ENCODE peak calls at places on chromosomes 3 and 15, in seven cellular contexts. V, R, S, J, H, D and L are unnamed samples. For H3K36me3 and H3K27me3, the result is how much of the 10 kb centered on the place peaks cover.

GRCh38 chr3:70392227-70392626 is 79.8 kb upstream of the MDFIC2 start:
- DNase-seq in J (no peak), S (no peak), R (no peak), H (no peak), V (peak), D (peak), L (no peak)

GRCh38 chr3:99843590-99844260 is 26.1 kb downstream of the CMSS1 start:
- DNase-seq in R (no peak), S (no peak), D (no peak), J (peak), V (no peak), H (no peak), L (no peak)

GRCh38 chr3:41640076-41640475 is 321.8 kb downstream of the ULK4 start:
- DNase-seq in H (no peak), D (no peak), S (no peak), J (no peak), R (no peak), V (no peak), L (no peak)

GRCh38 chr15:55694652-55695150 is 48.3 kb downstream of the PRTG start:
- DNase-seq in D (peak), J (no peak), S (no peak), R (no peak), V (no peak), H (no peak), L (no peak)

GRCh38 chr3:37466660-37467359 is 292.4 kb upstream of the LRRFIP2 start:
- DNase-seq in R (no peak), H (no peak), S (no peak), D (no peak), V (no peak), J (no peak), L (peak)

GRCh38 chr3:114624676-114625181 is 330.9 kb downstream of the TIGIT start:
- DNase-seq in H (no peak), J (peak), D (no peak), R (no peak), S (peak), V (peak), L (peak)

GRCh38 chr15:27743638-27744037 is 355.5 kb downstream of the OCA2 start:
- DNase-seq in J (no peak), H (no peak), D (no peak), S (no peak), V (no peak), R (no peak), L (no peak)

GRCh38 chr3:126459763-126460127 is 15.9 kb downstream of the ZXDC start:
- DNase-seq in S (no peak), D (no peak), R (no peak), V (peak), H (no peak), J (no peak), L (no peak)

GRCh38 chr3:173823911-173824460 is 426.4 kb downstream of the NLGN1 start:
- DNase-seq in D (no peak), R (no peak), V (no peak), J (no peak), S (no peak), H (no peak), L (no peak)

GRCh38 chr3:45644063-45644462 is 45.1 kb upstream of the SACM1L start:
- DNase-seq in J (no peak), R (no peak), D (no peak), S (no peak), V (no peak), H (no peak), L (no peak)

GRCh38 chr3:177813322-177813721 is 616.0 kb upstream of the TBL1XR1 start:
- DNase-seq in D (no peak), J (peak), H (no peak), S (no peak), R (no peak), V (no peak), L (peak)

GRCh38 chr3:37456270-37456708 is 281.9 kb upstream of the LRRFIP2 start:
- DNase-seq in R (no peak), J (no peak), S (peak), V (peak), H (no peak), D (peak), L (peak)

GRCh38 chr15:42152196-42152920 is 4.1 kb downstream of the PLA2G4F start:
- DNase-seq in V (peak), R (no peak), J (peak), H (no peak), D (no peak), S (peak), L (no peak)

GRCh38 chr3:36488077-36488789 is 107.9 kb downstream of the STAC start:
- DNase-seq in R (no peak), H (no peak), D (no peak), J (no peak), S (no peak), V (no peak), L (no peak)

GRCh38 chr3:153330891-153331290 is 168.9 kb downstream of the RAP2B start:
- DNase-seq in J (no peak), V (no peak), D (no peak), R (no peak), S (no peak), H (no peak), L (no peak)

GRCh38 chr3:31295150-31295765 is 237.5 kb upstream of the STT3B start:
- DNase-seq in R (no peak), S (no peak), J (no peak), V (peak), D (no peak), H (no peak), L (no peak)

GRCh38 chr3:188801393-188801792 is 370.4 kb upstream of the TPRG1 start:
- DNase-seq in J (no peak), R (no peak), V (no peak), S (no peak), H (no peak), D (no peak), L (no peak)

GRCh38 chr3:133152056-133152455 is 113.9 kb downstream of the TMEM108 start:
- DNase-seq in V (no peak), R (no peak), S (no peak), H (no peak), D (no peak), J (no peak), L (no peak)

GRCh38 chr15:58297639-58298038 is 134.2 kb upstream of the LIPC start:
- DNase-seq in J (no peak), D (no peak), V (no peak), R (no peak), H (no peak), S (no peak), L (no peak)

GRCh38 chr3:73499787-73500186 is 125.0 kb downstream of the PDZRN3 start:
- DNase-seq in J (no peak), S (no peak), R (no peak), H (no peak), V (no peak), D (no peak), L (no peak)

GRCh38 chr15:56032366-56032765 is 39.0 kb upstream of the NEDD4 start:
- DNase-seq in D (no peak), J (no peak), R (no peak), H (no peak), S (no peak), V (no peak), L (no peak)

GRCh38 chr3:46674031-46674592 is 19.4 kb downstream of the ALS2CL start:
- DNase-seq in J (no peak), R (no peak), S (no peak), H (no peak), D (no peak), V (peak), L (no peak)

GRCh38 chr3:102083971-102084370 is 234.7 kb downstream of the NFKBIZ start:
- DNase-seq in J (no peak), R (no peak), S (no peak), V (no peak), D (no peak), H (no peak), L (no peak)

GRCh38 chr3:41682996-41683395 is 278.9 kb downstream of the ULK4 start:
- DNase-seq in S (no peak), H (no peak), J (no peak), R (no peak), V (no peak), D (no peak), L (no peak)

GRCh38 chr3:119333773-119334492 is 39.8 kb downstream of the ARHGAP31 start:
- DNase-seq in V (no peak), R (no peak), D (no peak), H (no peak), S (peak), J (no peak), L (no peak)

GRCh38 chr3:94617312-94617711 is 554.5 kb downstream of the NSUN3 start:
- DNase-seq in J (no peak), V (no peak), S (no peak), D (no peak), H (no peak), R (no peak), L (no peak)

GRCh38 chr3:78604328-78604727 is 1163.5 kb downstream of the ROBO1 start:
- DNase-seq in S (no peak), H (no peak), J (no peak), V (no peak), D (no peak), R (no peak), L (no peak)

GRCh38 chr3:130894873-130895330 is 1.0 kb downstream of the ATP2C1 start:
- DNase-seq in R (no peak), J (no peak), H (no peak), S (no peak), D (peak), V (no peak), L (no peak)

GRCh38 chr3:130242850-130243569 is 102.5 kb upstream of the COL6A5 start:
- DNase-seq in J (no peak), S (no peak), V (no peak), R (no peak), D (no peak), H (no peak), L (peak)

GRCh38 chr3:156620901-156621300 is 53.5 kb upstream of the TIPARP start:
- DNase-seq in S (no peak), H (no peak), D (no peak), V (no peak), R (no peak), J (no peak), L (no peak)

GRCh38 chr15:31353931-31354330 is 27.3 kb downstream of the KLF13 start:
- DNase-seq in V (no peak), D (no peak), R (no peak), H (no peak), S (peak), J (no peak), L (no peak)

GRCh38 chr3:197420115-197420514 is 121.7 kb upstream of the DLG1 start:
- DNase-seq in V (no peak), J (no peak), R (no peak), S (no peak), H (no peak), D (no peak), L (no peak)

GRCh38 chr15:66883322-66883911 is 181.4 kb downstream of the SMAD6 start:
- DNase-seq in D (peak), H (no peak), J (peak), S (peak), R (no peak), V (peak), L (peak)

GRCh38 chr3:71521940-71522876 is 61.3 kb downstream of the FOXP1 start:
- DNase-seq in H (no peak), R (no peak), V (no peak), D (no peak), J (peak), S (no peak), L (no peak)

GRCh38 chr15:38401716-38402115 is 52.2 kb upstream of the FAM98B start:
- DNase-seq in S (no peak), V (no peak), H (no peak), R (no peak), J (no peak), D (no peak), L (no peak)

GRCh38 chr15:40047413-40048154 is 8.6 kb upstream of the SRP14 start:
- DNase-seq in H (peak), J (no peak), R (peak), V (peak), S (peak), D (no peak), L (no peak)

GRCh38 chr3:185680216-185680615 is 94.1 kb downstream of the SENP2 start:
- DNase-seq in J (no peak), D (no peak), H (no peak), V (no peak), R (no peak), S (no peak), L (no peak)

GRCh38 chr15:92681141-92681622 is 25.6 kb upstream of the FAM174B start:
- DNase-seq in J (no peak), R (no peak), H (no peak), D (no peak), S (no peak), V (peak), L (no peak)

GRCh38 chr3:36486009-36486408 is 105.7 kb downstream of the STAC start:
- DNase-seq in D (no peak), J (no peak), S (no peak), V (no peak), R (no peak), H (no peak), L (no peak)

GRCh38 chr3:4406746-4407568 is 60.1 kb downstream of the SUMF1 start:
- DNase-seq in J (peak), D (no peak), R (no peak), S (no peak), V (no peak), H (no peak), L (no peak)
- H3K36me3 ChIP-seq in J (under half), D (under half), R (under half), S (under half), V (under half), H (under half), L (under half)

GRCh38 chr3:51830986-51831385 is 30.4 kb upstream of the IQCF2 start:
- DNase-seq in J (no peak), H (no peak), R (no peak), D (no peak), V (no peak), S (no peak), L (no peak)
- H3K27me3 ChIP-seq in J (under half), H (under half), R (under half), D (under half), V (under half), S (under half), L (under half)

GRCh38 chr15:89575656-89576416 is 567 bp downstream of the TICRR start:
- DNase-seq in D (peak), V (peak), H (no peak), R (no peak), J (no peak), S (no peak), L (no peak)

GRCh38 chr15:89578146-89578545 is 2.9 kb downstream of the TICRR start:
- DNase-seq in J (no peak), H (no peak), V (no peak), R (no peak), S (no peak), D (peak), L (no peak)

GRCh38 chr15:89575146-89575655 is at the start of gene TICRR:
- DNase-seq in H (peak), J (peak), V (peak), R (peak), S (peak), D (peak), L (peak)

GRCh38 chr15:89576417-89576773 is 1.1 kb downstream of the TICRR start:
- DNase-seq in V (no peak), D (no peak), S (no peak), R (no peak), H (no peak), J (no peak), L (no peak)

GRCh38 chr15:89577776-89578115 is 2.5 kb downstream of the TICRR start:
- DNase-seq in J (no peak), V (peak), D (peak), H (no peak), R (no peak), S (no peak), L (no peak)
- H3K36me3 ChIP-seq in J (under half), V (under half), D (under half), H (under half), R (under half), S (under half), L (under half)

GRCh38 chr3:168047936-168048335 is 47.8 kb downstream of the GOLIM4 start:
- DNase-seq in H (no peak), S (no peak), R (no peak), J (no peak), D (no peak), V (no peak), L (no peak)
- H3K27me3 ChIP-seq in H (under half), S (under half), R (under half), J (under half), D (under half), V (under half), L (under half)

GRCh38 chr15:81303241-81304225 is 20.4 kb downstream of the STARD5 start:
- DNase-seq in D (peak), S (no peak), J (no peak), R (no peak), H (no peak), V (no peak), L (no peak)

GRCh38 chr15:81301815-81302399 is 22.0 kb downstream of the STARD5 start:
- DNase-seq in J (no peak), R (no peak), H (no peak), V (no peak), S (no peak), D (no peak), L (no peak)

GRCh38 chr15:81301385-81301784 is 22.6 kb downstream of the STARD5 start:
- DNase-seq in R (no peak), D (no peak), V (no peak), S (no peak), H (no peak), J (no peak), L (no peak)

GRCh38 chr15:81304226-81304625 is 19.7 kb downstream of the STARD5 start:
- DNase-seq in V (no peak), J (no peak), R (no peak), H (no peak), S (no peak), D (no peak), L (peak)

GRCh38 chr15:81302605-81303204 is 21.2 kb downstream of the STARD5 start:
- DNase-seq in H (no peak), J (no peak), D (no peak), S (no peak), V (no peak), R (no peak), L (no peak)
- H3K36me3 ChIP-seq in H (half or more), J (under half), D (under half), S (under half), V (under half), R (half or more), L (under half)

DNA sequence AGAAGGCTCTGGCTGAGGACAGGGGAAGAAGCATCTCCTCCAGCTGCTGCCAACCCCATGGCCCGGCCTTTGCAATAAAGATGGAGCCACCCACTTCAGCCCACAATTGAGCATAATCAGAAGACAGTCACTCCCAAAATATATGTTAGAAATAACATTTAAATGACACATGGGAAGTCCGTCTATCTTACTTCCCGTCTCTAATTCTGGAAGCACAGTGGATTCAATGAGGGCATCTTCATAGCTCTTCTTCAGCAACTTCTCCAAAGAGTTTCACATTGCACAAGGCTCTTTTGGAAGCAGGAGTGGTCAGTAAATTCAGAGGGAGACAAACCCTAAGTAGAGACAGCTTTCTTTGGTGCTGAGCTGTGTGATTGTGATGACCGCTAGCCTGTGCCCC is 67.0 kb upstream of the SEC61A1 start:
- DNase-seq in S (no peak), R (no peak), J (no peak), H (no peak), V (no peak), D (no peak), L (no peak)
- H3K27me3 ChIP-seq in S (under half), R (under half), J (under half), H (under half), V (under half), D (under half), L (under half)

DNA sequence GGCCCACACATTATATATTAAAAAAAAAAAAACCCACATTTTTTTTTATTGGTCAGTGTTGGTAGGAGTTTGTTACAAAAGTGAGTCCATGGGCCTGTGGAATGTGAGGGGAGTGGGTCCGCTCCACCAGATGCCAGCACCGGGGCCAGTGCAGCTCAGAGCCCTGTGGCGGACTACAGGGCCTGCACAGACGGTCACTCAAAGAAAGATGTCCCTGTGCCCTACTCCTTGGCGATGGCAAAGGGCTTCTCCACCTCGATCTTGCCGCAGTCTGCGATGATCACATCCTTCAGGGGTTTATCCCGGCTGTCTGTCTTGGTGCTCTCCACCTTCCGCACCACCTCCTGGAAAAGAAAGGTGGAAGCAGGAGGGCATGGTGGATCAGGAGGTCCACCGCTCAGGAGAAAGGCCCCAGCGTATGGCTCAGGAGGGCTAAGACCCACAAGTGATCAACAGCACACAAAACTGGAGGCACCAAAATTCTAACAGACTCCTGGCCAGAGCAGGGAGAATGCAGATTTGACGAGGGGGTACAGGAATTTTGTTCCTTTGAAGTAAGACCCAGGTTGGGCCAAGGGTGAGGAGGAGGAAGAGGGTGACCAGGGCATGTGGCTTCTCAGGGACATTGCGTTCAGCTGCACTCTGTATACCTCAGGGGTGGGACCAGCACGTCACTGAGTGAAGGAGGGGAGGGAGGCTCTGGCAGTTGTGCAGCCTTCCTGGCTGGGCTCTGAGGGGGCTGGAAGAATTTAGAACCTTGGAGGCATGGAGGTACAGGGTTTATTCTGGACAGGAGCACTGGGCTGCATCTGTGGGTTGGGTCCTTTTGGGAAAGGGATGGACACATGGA is 4.5 kb downstream of the SNX22 start:
- DNase-seq in R (no peak), S (no peak), V (no peak), D (no peak), J (no peak), H (no peak), L (no peak)
- H3K36me3 ChIP-seq in R (half or more), S (under half), V (half or more), D (half or more), J (under half), H (under half), L (under half)